ENCODE peak calls at places on chromosomes 12 and 14, in nine cellular contexts. O is lower leg skin; M is GM19239; G is D721Med; P is stomach; V is NT2/D1; S is NCI-H1694; N is skeletal muscle cell; C is activated naive CD8-positive, alpha-beta T cell treated with anti-CD3 and anti-CD28 coated beads, Interleukin-2, amount 50 U/mL, for 24 hours. W is an unnamed sample.

GRCh38 chr12:93571854-93572711 is at the start of gene SOCS2:
- DNase-seq in G (no peak), C (peak), O (no peak), S (no peak), M (no peak), P (peak), V (peak), N (no peak), W (peak)

GRCh38 chr12:111638576-111638975 is 39.5 kb upstream of the ATXN2 start:
- DNase-seq in O (no peak), V (no peak), C (no peak), G (no peak), N (no peak), M (no peak), P (no peak), S (no peak), W (no peak)

GRCh38 chr12:111069886-111070285 is 149.5 kb upstream of the MYL2 start:
- DNase-seq in V (no peak), N (no peak), M (no peak), P (no peak), O (no peak), C (no peak), G (no peak), S (no peak), W (no peak)

GRCh38 chr14:50773632-50774541 is 57.1 kb downstream of the NIN start:
- DNase-seq in M (no peak), O (peak), P (peak), G (peak), N (no peak), V (peak), S (peak), C (peak), W (peak)

GRCh38 chr14:73526036-73526984 is 10.6 kb upstream of the ACOT1 start:
- DNase-seq in C (no peak), S (no peak), O (no peak), P (peak), G (no peak), V (no peak), N (no peak), M (no peak), W (peak)

GRCh38 chr12:88578274-88578673 is 2.0 kb downstream of the KITLG start:
- DNase-seq in G (no peak), O (no peak), M (no peak), N (no peak), S (no peak), V (no peak), P (no peak), C (no peak), W (no peak)

GRCh38 chr12:105256921-105257320 is 20.9 kb upstream of the APPL2 start:
- DNase-seq in O (no peak), G (no peak), S (no peak), P (no peak), V (no peak), M (no peak), N (peak), C (no peak), W (peak)

GRCh38 chr12:116673713-116674112 is 64.2 kb downstream of the SPRING1 start:
- DNase-seq in V (no peak), M (no peak), O (no peak), P (no peak), N (no peak), G (no peak), C (no peak), S (no peak), W (peak)

GRCh38 chr12:3959799-3960560 is 86.8 kb upstream of the PARP11 start:
- DNase-seq in M (no peak), G (no peak), P (no peak), O (peak), N (no peak), S (no peak), V (no peak), C (no peak), W (no peak)

GRCh38 chr14:49893309-49894213 is 679 bp downstream of the ARF6 start:
- DNase-seq in C (peak), O (peak), V (no peak), N (no peak), G (no peak), M (peak), P (peak), S (no peak), W (peak)

GRCh38 chr14:70188292-70188607 is 501 bp downstream of the SLC8A3 start:
- DNase-seq in V (no peak), C (peak), M (no peak), S (no peak), N (no peak), P (no peak), O (no peak), G (no peak), W (peak)

GRCh38 chr14:100654814-100655795 is 67.9 kb upstream of the BEGAIN start:
- DNase-seq in V (no peak), M (peak), P (peak), C (peak), S (peak), O (no peak), N (no peak), G (peak), W (peak)

GRCh38 chr12:118189761-118190181 is 53.8 kb downstream of the PEBP1 start:
- DNase-seq in O (no peak), N (peak), M (no peak), P (no peak), V (peak), C (no peak), G (no peak), S (peak), W (no peak)

GRCh38 chr12:24584032-24584675 is 364.7 kb downstream of the BCAT1 start:
- DNase-seq in O (no peak), M (no peak), S (no peak), V (no peak), N (no peak), G (no peak), P (no peak), C (no peak), W (no peak)

GRCh38 chr12:39467432-39467870 is 24.5 kb upstream of the KIF21A start:
- DNase-seq in N (no peak), G (no peak), P (no peak), S (no peak), M (no peak), O (no peak), C (no peak), V (no peak), W (no peak)

GRCh38 chr14:20934148-20934762 is 21.0 kb upstream of the RNASE2 start:
- DNase-seq in C (peak), M (peak), G (no peak), N (no peak), V (peak), O (no peak), S (peak), P (peak), W (peak)

GRCh38 chr14:65790185-65790815 is 377.8 kb downstream of the FUT8 start:
- DNase-seq in O (no peak), P (no peak), S (peak), C (no peak), M (no peak), V (no peak), N (no peak), G (no peak), W (no peak)

GRCh38 chr12:95998611-95999300 is 2.6 kb upstream of the HAL start:
- DNase-seq in N (peak), P (no peak), V (peak), O (no peak), S (peak), M (peak), G (peak), C (peak), W (peak)

GRCh38 chr12:79873223-79873622 is 61.7 kb downstream of the PPP1R12A start:
- DNase-seq in N (no peak), M (no peak), O (no peak), V (no peak), S (no peak), C (no peak), P (no peak), G (no peak), W (no peak)

GRCh38 chr14:91372680-91373495 is 44.7 kb downstream of the CCDC88C start:
- DNase-seq in P (peak), O (no peak), S (peak), G (no peak), V (no peak), M (no peak), N (no peak), C (no peak), W (no peak)

GRCh38 chr12:51687142-51687935 is 96.3 kb downstream of the SCN8A start:
- DNase-seq in S (no peak), V (no peak), N (peak), O (no peak), G (no peak), M (no peak), P (no peak), C (no peak), W (peak)

GRCh38 chr12:121811434-121812319 is 7.9 kb downstream of the SETD1B start:
- DNase-seq in C (peak), V (no peak), P (peak), M (peak), G (peak), S (peak), O (peak), N (no peak), W (peak)

GRCh38 chr14:55628426-55628825 is 48.4 kb downstream of the KTN1 start:
- DNase-seq in P (no peak), M (no peak), O (no peak), G (no peak), C (no peak), N (no peak), V (no peak), S (no peak), W (peak)

GRCh38 chr12:113070117-113070906 is 13.8 kb downstream of the DTX1 start:
- DNase-seq in M (no peak), S (no peak), N (no peak), O (no peak), C (peak), G (no peak), V (no peak), P (no peak), W (no peak)

W was measured in epithelial cell of esophagus.